ENCODE peak calls at places on chromosomes 7 and 10, in eight cellular contexts. D is CD14-positive monocyte, E is osteocyte, W is AG09319, H is H9, C is kidney epithelial cell, U is RWPE1, T is left ventricle myocardium superior. V is an unnamed sample.

GRCh38 chr7:1851731-1852531 is 181.9 kb downstream of the ELFN1 start:
- DNase-seq in D (no peak), E (no peak), W (no peak), H (no peak), C (no peak), U (no peak), T (peak; percentile 28), V (peak; percentile 60)

GRCh38 chr10:124436191-124436638 is 13.6 kb downstream of the NKX1-2 start:
- DNase-seq in D (no peak), E (no peak), W (no peak), H (no peak), C (no peak), U (peak; percentile 52), T (no peak), V (no peak)

GRCh38 chr10:32954545-32955298 is 3.3 kb downstream of the ITGB1 start:
- DNase-seq in D (no peak), E (no peak), W (no peak), H (no peak), C (no peak), U (no peak), T (no peak), V (no peak)

GRCh38 chr10:86401588-86402282 is 35.1 kb upstream of the GRID1 start:
- DNase-seq in D (no peak), E (peak; percentile 82), W (no peak), H (no peak), C (no peak), U (no peak), T (no peak), V (no peak)

GRCh38 chr10:10956681-10957225 is 60.9 kb upstream of the CELF2 start:
- DNase-seq in D (no peak), E (peak; percentile 27), W (no peak), H (no peak), C (no peak), U (no peak), T (no peak), V (no peak)

GRCh38 chr10:5584895-5585516 is 60.2 kb downstream of the CALML3 start:
- DNase-seq in D (no peak), E (no peak), W (no peak), H (peak; percentile 49), C (peak; percentile 93), U (peak; percentile 93), T (no peak), V (no peak)

GRCh38 chr7:85737426-85737825 is 550.6 kb upstream of the SEMA3D start:
- DNase-seq in D (no peak), E (no peak), W (no peak), H (no peak), C (no peak), U (no peak), T (no peak), V (no peak)

GRCh38 chr10:108629843-108630242 is 1293.5 kb downstream of the XPNPEP1 start:
- DNase-seq in D (no peak), E (no peak), W (no peak), H (no peak), C (no peak), U (no peak), T (no peak), V (no peak)

GRCh38 chr7:129494041-129494440 is 8.3 kb upstream of the SMKR1 start:
- DNase-seq in D (no peak), E (peak; percentile 8), W (peak; percentile 78), H (no peak), C (peak; percentile 53), U (no peak), T (no peak), V (no peak)

GRCh38 chr7:19725770-19726169 is 16.9 kb upstream of the POLR1F start:
- DNase-seq in D (no peak), E (no peak), W (no peak), H (no peak), C (no peak), U (no peak), T (no peak), V (no peak)

GRCh38 chr7:26954929-26955328 is 90.5 kb upstream of the SKAP2 start:
- DNase-seq in D (no peak), E (no peak), W (no peak), H (no peak), C (no peak), U (no peak), T (no peak), V (no peak)

GRCh38 chr10:18402766-18403346 is 248.5 kb downstream of the NSUN6 start:
- DNase-seq in D (no peak), E (no peak), W (no peak), H (no peak), C (no peak), U (no peak), T (no peak), V (no peak)

GRCh38 chr7:25830228-25830627 is 321.8 kb upstream of the NFE2L3 start:
- DNase-seq in D (no peak), E (no peak), W (no peak), H (no peak), C (no peak), U (no peak), T (no peak), V (no peak)

V was measured in psoas muscle.